ENCODE peak calls at places on chromosome 20, in six cellular contexts. G is H9, Y is IMR-90, K is trophoblast cell, B is H1, O is mesenchymal stem cell. Q is an unnamed sample.
A peak's percentile ranks its signal among the peaks of the same experiment; 100 is the strongest.

GRCh38 chr20:22106308-22106938 is 401.0 kb downstream of the PAX1 start:
- DNase-seq in G (no peak), Y (no peak), K (no peak), B (no peak), O (no peak), Q (peak; percentile 23)

GRCh38 chr20:62633571-62634329 is 8.6 kb upstream of the SLCO4A1 start:
- DNase-seq in Y (no peak), O (no peak), B (no peak), K (no peak), G (no peak), Q (no peak)

GRCh38 chr20:12414446-12415274 is 497.0 kb downstream of the BTBD3 start:
- DNase-seq in B (no peak), K (no peak), Y (no peak), G (no peak), O (no peak), Q (no peak)

GRCh38 chr20:17873410-17874270 is 95.0 kb downstream of the SNX5 start:
- DNase-seq in O (peak; percentile 73), Y (peak; percentile 96), B (no peak), K (no peak), G (peak; percentile 73), Q (no peak)

GRCh38 chr20:23326774-23327173 is 23.8 kb upstream of the NXT1 start:
- DNase-seq in B (no peak), K (no peak), Y (no peak), G (no peak), O (no peak), Q (no peak)

GRCh38 chr20:16865406-16865805 is 117.2 kb downstream of the OTOR start:
- DNase-seq in K (no peak), G (no peak), B (no peak), O (no peak), Y (no peak), Q (no peak)

GRCh38 chr20:61297981-61298380 is 45.9 kb downstream of the CDH4 start:
- DNase-seq in Y (peak; percentile 35), O (peak; percentile 18), G (no peak), K (no peak), B (no peak), Q (no peak)

GRCh38 chr20:36264426-36265246 is 28.4 kb downstream of the AAR2 start:
- DNase-seq in O (no peak), G (no peak), K (no peak), B (no peak), Y (no peak), Q (no peak)

GRCh38 chr20:561437-562231 is 18.0 kb upstream of the CSNK2A1 start:
- DNase-seq in B (no peak), Y (peak; percentile 63), O (peak; percentile 73), K (peak; percentile 65), G (peak; percentile 86), Q (peak; percentile 70)

GRCh38 chr20:59051666-59052065 is 9.1 kb upstream of the PRELID3B start:
- DNase-seq in O (no peak), G (no peak), Y (no peak), K (no peak), B (no peak), Q (no peak)

GRCh38 chr20:37418591-37418990 is 72.7 kb downstream of the SRC start:
- DNase-seq in O (no peak), K (no peak), B (no peak), Y (no peak), G (no peak), Q (no peak)

GRCh38 chr20:24670341-24670821 is 201.0 kb downstream of the SYNDIG1 start:
- DNase-seq in K (no peak), Y (no peak), G (no peak), O (no peak), B (no peak), Q (no peak)

GRCh38 chr20:7571521-7572065 is 368.7 kb downstream of the HAO1 start:
- DNase-seq in G (no peak), Y (no peak), O (no peak), K (no peak), B (no peak), Q (no peak)

GRCh38 chr20:63029358-63030121 is 22.8 kb upstream of the BHLHE23 start:
- DNase-seq in B (no peak), O (no peak), K (no peak), Y (no peak), G (peak; percentile 74), Q (no peak)

GRCh38 chr20:17854307-17854903 is 114.2 kb downstream of the SNX5 start:
- DNase-seq in Y (peak; percentile 44), K (no peak), B (no peak), O (peak; percentile 53), G (peak; percentile 77), Q (no peak)

GRCh38 chr20:37275125-37275524 is 13.5 kb upstream of the GHRH start:
- DNase-seq in O (no peak), K (no peak), Y (no peak), B (no peak), G (no peak), Q (no peak)

GRCh38 chr20:63942250-63943006 is 13.8 kb downstream of the UCKL1 start:
- DNase-seq in G (peak; percentile 92), K (peak; percentile 87), Y (peak; percentile 4), B (peak; percentile 78), O (no peak), Q (no peak)

GRCh38 chr20:56453347-56453746 is 15.1 kb upstream of the RTF2 start:
- DNase-seq in B (no peak), K (no peak), Y (no peak), O (no peak), G (no peak), Q (no peak)

GRCh38 chr20:63464289-63464635 is 8.2 kb downstream of the KCNQ2 start:
- DNase-seq in K (no peak), Y (no peak), O (no peak), G (no peak), B (no peak), Q (no peak)

GRCh38 chr20:12289476-12289875 is 371.8 kb downstream of the BTBD3 start:
- DNase-seq in K (no peak), O (no peak), G (no peak), B (no peak), Y (no peak), Q (no peak)

GRCh38 chr20:33568378-33569289 is 78.7 kb downstream of the CBFA2T2 start:
- DNase-seq in K (no peak), B (peak; percentile 89), O (no peak), G (peak; percentile 97), Y (no peak), Q (peak; percentile 41)

GRCh38 chr20:35093245-35093884 is 758 bp upstream of the TRPC4AP start:
- DNase-seq in O (peak; percentile 85), Y (peak; percentile 82), K (no peak), B (no peak), G (no peak), Q (no peak)

GRCh38 chr20:52954849-52955248 is 17.3 kb upstream of the TSHZ2 start:
- DNase-seq in Y (no peak), G (no peak), O (no peak), B (no peak), K (no peak), Q (no peak)

GRCh38 chr20:840858-841567 is 7.5 kb downstream of the FAM110A start:
- DNase-seq in Y (no peak), B (no peak), O (no peak), G (no peak), K (peak; percentile 66), Q (no peak)

GRCh38 chr20:18712877-18713276 is 100.7 kb upstream of the SCP2D1 start:
- DNase-seq in B (no peak), K (no peak), Y (no peak), G (peak; percentile 71), O (no peak), Q (peak; percentile 24)

GRCh38 chr20:57941572-57942381 is 232.0 kb upstream of the PMEPA1 start:
- DNase-seq in G (no peak), B (no peak), K (no peak), O (no peak), Y (no peak), Q (no peak)

DNA sequence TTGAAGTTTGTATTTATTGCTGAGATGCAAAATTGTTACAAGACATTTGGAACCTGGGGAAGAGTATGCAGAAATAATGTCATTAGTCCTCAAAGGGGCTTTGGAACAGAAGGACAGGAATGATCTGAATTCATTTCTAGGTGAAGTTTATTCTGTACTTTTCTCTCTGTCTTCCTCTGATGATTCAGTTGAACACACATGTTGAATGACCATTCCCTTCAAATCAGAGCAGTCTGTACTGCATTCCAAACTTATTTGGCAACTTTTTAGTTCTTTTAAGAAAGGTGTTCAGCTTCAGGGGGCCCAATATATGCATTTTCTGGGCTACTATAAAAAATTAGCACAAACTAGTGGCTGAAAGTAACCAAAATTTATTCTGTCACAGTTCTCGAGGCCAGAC is 213.9 kb upstream of the LAMP5 start:
- DNase-seq in Y (peak; percentile 24), G (no peak), O (no peak), K (no peak), B (no peak), Q (no peak)
- H3K14ac ChIP-seq in Y (peak overlapping the region; percentile 78), G (no peak overlapping the region), O (no peak overlapping the region), K (no peak overlapping the region), B (no peak overlapping the region), Q (no peak overlapping the region)

DNA sequence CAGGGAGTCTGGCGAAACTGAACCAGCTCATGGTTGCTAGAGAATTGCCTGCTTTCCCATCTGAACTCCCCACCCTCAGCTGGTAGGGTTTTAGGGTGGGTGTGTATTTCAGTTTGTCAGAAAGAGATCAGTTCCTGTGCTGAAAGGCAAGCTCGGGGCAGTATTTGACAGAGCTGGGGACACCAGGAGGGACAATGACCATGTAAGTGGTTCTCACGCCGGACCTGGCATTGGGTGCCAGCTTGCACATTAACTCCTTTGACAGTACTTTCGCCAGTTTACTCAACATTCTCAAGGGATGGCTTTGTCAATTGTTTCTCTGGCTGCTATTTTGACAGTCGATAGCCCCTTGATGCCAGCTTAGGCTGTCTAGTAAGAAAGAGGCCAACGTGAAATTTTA is 558.5 kb upstream of the JAG1 start:
- DNase-seq in B (no peak), O (no peak), G (no peak), K (no peak), Y (no peak), Q (no peak)
- H2BK120ac ChIP-seq in B (no peak overlapping the region), O (no peak overlapping the region), G (no peak overlapping the region), K (no peak overlapping the region), Y (no peak overlapping the region), Q (no peak overlapping the region)

GRCh38 chr20:46209930-46210671 is 92.0 kb downstream of the CD40 start:
- DNase-seq in O (no peak), G (no peak), Y (no peak), B (no peak), K (no peak), Q (no peak)
- H3K14ac ChIP-seq in O (no peak overlapping the region), G (peak overlapping the region; percentile 9), Y (no peak overlapping the region), B (no peak overlapping the region), K (no peak overlapping the region), Q (no peak overlapping the region)

GRCh38 chr20:44521484-44522481 is at the start of gene SERINC3:
- DNase-seq in O (peak; percentile 98), K (peak; percentile 96), B (peak; percentile 59), G (peak; percentile 93), Y (peak; percentile 96), Q (peak; percentile 81)
- H2BK120ac ChIP-seq in O (peak within 1 kb of the TSS; percentile 93), K (peak within 1 kb of the TSS; percentile 99), B (no peak within 1 kb of the TSS), G (no peak within 1 kb of the TSS), Y (peak within 1 kb of the TSS; percentile 65), Q (no peak within 1 kb of the TSS)

GRCh38 chr20:20843982-20844381 is 131.5 kb upstream of the RALGAPA2 start:
- DNase-seq in O (no peak), Y (no peak), K (peak; percentile 33), G (peak; percentile 66), B (no peak), Q (no peak)
- H3K14ac ChIP-seq in O (no peak overlapping the region), Y (no peak overlapping the region), K (no peak overlapping the region), G (no peak overlapping the region), B (no peak overlapping the region), Q (no peak overlapping the region)

GRCh38 chr20:48371211-48371610 is 456.6 kb downstream of the PREX1 start:
- DNase-seq in Y (no peak), O (no peak), K (no peak), B (no peak), G (no peak), Q (no peak)
- H2BK120ac ChIP-seq in Y (no peak overlapping the region), O (no peak overlapping the region), K (no peak overlapping the region), B (no peak overlapping the region), G (no peak overlapping the region), Q (no peak overlapping the region)